ENCODE peak calls at places on chromosomes 11 and 22, in four cellular contexts. K is ovary, E is GM13976, A is fibroblast of mammary gland. Y is an unnamed sample.

GRCh38 chr11:100890779-100891178 is 203.7 kb downstream of the ARHGAP42 start:
- DNase-seq in K (no peak), E (no peak), A (peak), Y (no peak)

GRCh38 chr11:106271686-106272085 is 194.2 kb downstream of the AASDHPPT start:
- DNase-seq in K (no peak), E (no peak), A (no peak), Y (no peak)

GRCh38 chr11:69156673-69157155 is 979 bp downstream of the SMIM38 start:
- DNase-seq in A (peak), E (peak), K (no peak), Y (peak)

GRCh38 chr11:6022954-6023353 is 7.6 kb downstream of the OR56A1 start:
- DNase-seq in K (no peak), A (peak), E (no peak), Y (peak)

GRCh38 chr11:99632969-99633368 is 612.2 kb downstream of the CNTN5 start:
- DNase-seq in K (no peak), E (no peak), A (no peak), Y (no peak)

GRCh38 chr22:28600546-28601143 is 79.0 kb downstream of the TTC28 start:
- DNase-seq in E (peak), K (no peak), A (peak), Y (peak)

GRCh38 chr22:49941507-49942316 is 18.9 kb upstream of the PIM3 start:
- DNase-seq in K (no peak), A (no peak), E (no peak), Y (no peak)

GRCh38 chr11:116578971-116579687 is 193.7 kb downstream of the BUD13 start:
- DNase-seq in A (peak), K (no peak), E (no peak), Y (no peak)

GRCh38 chr22:50737728-50738648 is at the start of gene ACR:
- DNase-seq in K (peak), A (no peak), E (no peak), Y (no peak)

GRCh38 chr11:115464269-115464668 is 39.9 kb downstream of the CADM1 start:
- DNase-seq in A (no peak), E (no peak), K (no peak), Y (no peak)

GRCh38 chr22:49139492-49140151 is 688.1 kb downstream of the BRD1 start:
- DNase-seq in A (no peak), K (no peak), E (no peak), Y (no peak)

GRCh38 chr11:70090989-70091388 is 12.9 kb downstream of the ANO1 start:
- DNase-seq in A (no peak), K (no peak), E (no peak), Y (no peak)

GRCh38 chr22:44242946-44243724 is 62.4 kb downstream of the PARVG start:
- DNase-seq in A (no peak), E (no peak), K (no peak), Y (no peak)

GRCh38 chr11:58900479-58901420 is 38.5 kb upstream of the GLYATL1 start:
- DNase-seq in A (peak), K (no peak), E (peak), Y (peak)

GRCh38 chr22:47195156-47195675 is 432.8 kb downstream of the TBC1D22A start:
- DNase-seq in E (no peak), A (no peak), K (peak), Y (no peak)

GRCh38 chr11:74824285-74824982 is 75.8 kb downstream of the RNF169 start:
- DNase-seq in A (no peak), E (no peak), K (no peak), Y (no peak)

GRCh38 chr11:46361283-46362145 is 14.3 kb downstream of the DGKZ start:
- DNase-seq in K (no peak), A (peak), E (peak), Y (peak)

GRCh38 chr22:46929046-46929688 is 166.7 kb downstream of the TBC1D22A start:
- DNase-seq in E (no peak), K (no peak), A (no peak), Y (no peak)

GRCh38 chr22:47069270-47069669 is 306.8 kb downstream of the TBC1D22A start:
- DNase-seq in A (no peak), K (no peak), E (no peak), Y (no peak)

GRCh38 chr22:45692549-45692948 is 20.9 kb downstream of the ATXN10 start:
- DNase-seq in A (no peak), E (no peak), K (no peak), Y (no peak)

GRCh38 chr11:27329867-27330632 is 33.0 kb downstream of the CCDC34 start:
- DNase-seq in A (peak), K (no peak), E (no peak), Y (no peak)

GRCh38 chr11:128521697-128522062 is 65.7 kb downstream of the ETS1 start:
- DNase-seq in E (peak), A (peak), K (peak), Y (no peak)

GRCh38 chr11:122309262-122309925 is 193.4 kb upstream of the BLID start:
- DNase-seq in E (no peak), A (no peak), K (no peak), Y (no peak)

GRCh38 chr11:114163830-114164401 is 104.4 kb downstream of the ZBTB16 start:
- DNase-seq in E (no peak), K (peak), A (peak), Y (no peak)

GRCh38 chr11:2535673-2536439 is 91.0 kb downstream of the KCNQ1 start:
- DNase-seq in K (no peak), A (no peak), E (no peak), Y (no peak)

GRCh38 chr11:92830382-92831148 is 138.9 kb upstream of the MTNR1B start:
- DNase-seq in K (no peak), E (no peak), A (no peak), Y (no peak)

GRCh38 chr22:29830585-29830984 is 7.5 kb downstream of the ASCC2 start:
- DNase-seq in E (no peak), K (no peak), A (peak), Y (no peak)

GRCh38 chr11:63613517-63614135 is 607 bp downstream of the PLAAT3 start:
- DNase-seq in A (no peak), K (peak), E (peak), Y (peak)

GRCh38 chr11:122737951-122738693 is 82.6 kb downstream of the UBASH3B start:
- DNase-seq in K (no peak), E (no peak), A (peak), Y (no peak)

GRCh38 chr11:57345555-57346151 is 7.5 kb downstream of the P2RX3 start:
- DNase-seq in K (peak), A (peak), E (peak), Y (peak)

GRCh38 chr22:48883211-48883960 is 944.3 kb downstream of the BRD1 start:
- DNase-seq in E (no peak), A (no peak), K (no peak), Y (no peak)

GRCh38 chr11:83056204-83056603 is 15.5 kb downstream of the RAB30 start:
- DNase-seq in E (no peak), A (no peak), K (no peak), Y (no peak)

GRCh38 chr11:15617126-15617525 is 502.4 kb downstream of the INSC start:
- DNase-seq in E (no peak), A (no peak), K (no peak), Y (no peak)

GRCh38 chr11:115147243-115147807 is 356.9 kb downstream of the CADM1 start:
- DNase-seq in A (no peak), K (no peak), E (no peak), Y (no peak)

GRCh38 chr11:102703826-102704493 is 1.6 kb downstream of the MMP27 start:
- DNase-seq in K (no peak), A (no peak), E (no peak), Y (no peak)

GRCh38 chr11:87038235-87038960 is 664 bp downstream of the TMEM135 start:
- DNase-seq in E (peak), A (no peak), K (no peak), Y (peak)

GRCh38 chr11:64283092-64283491 is 1.4 kb downstream of the BAD start:
- DNase-seq in K (no peak), A (no peak), E (no peak), Y (no peak)

GRCh38 chr11:92964471-92964870 is 5.0 kb upstream of the MTNR1B start:
- DNase-seq in E (no peak), K (no peak), A (no peak), Y (no peak)

GRCh38 chr22:41501209-41501608 is 32.3 kb downstream of the ACO2 start:
- DNase-seq in E (peak), A (no peak), K (no peak), Y (peak)
- TF ChIP-seq CTCF in E (peak), A (peak), K (no peak), Y (peak)

GRCh38 chr11:66284526-66285078 is 4.3 kb downstream of the YIF1A start:
- DNase-seq in K (no peak), A (no peak), E (no peak), Y (no peak)
- TF ChIP-seq CTCF in K (no peak), A (no peak), E (no peak), Y (no peak)

GRCh38 chr11:9665749-9666148 is 1.9 kb downstream of the SWAP70 start:
- DNase-seq in A (no peak), E (no peak), K (no peak), Y (no peak)

GRCh38 chr11:9660886-9661285 is 3.0 kb upstream of the SWAP70 start:
- DNase-seq in E (no peak), K (no peak), A (peak), Y (no peak)

GRCh38 chr11:9662273-9662672 is 1.6 kb upstream of the SWAP70 start:
- DNase-seq in E (peak), K (no peak), A (peak), Y (peak)

GRCh38 chr11:9664276-9665171 is 647 bp downstream of the SWAP70 start:
- DNase-seq in A (peak), E (peak), K (peak), Y (peak)

GRCh38 chr11:9663699-9664275 is at the start of gene SWAP70:
- DNase-seq in E (peak), A (peak), K (peak), Y (peak)
- TF ChIP-seq CTCF in E (no peak), A (peak), K (peak), Y (no peak)

GRCh38 chr11:112206071-112206470 is 20.2 kb upstream of the PTS start:
- DNase-seq in A (no peak), E (no peak), K (no peak), Y (no peak)

GRCh38 chr11:112196519-112197087 is 21.3 kb downstream of the BCO2 start:
- DNase-seq in A (no peak), K (no peak), E (no peak), Y (no peak)

GRCh38 chr11:112195906-112196305 is 20.6 kb downstream of the BCO2 start:
- DNase-seq in E (no peak), A (peak), K (no peak), Y (no peak)

GRCh38 chr11:112200252-112200651 is 24.9 kb downstream of the BCO2 start:
- DNase-seq in E (no peak), K (no peak), A (no peak), Y (no peak)
- TF ChIP-seq CTCF in E (no peak), K (no peak), A (no peak), Y (no peak)